ENCODE peak calls at places on chromosomes 2 and 18, in ten cellular contexts. H, L, E, X, Q, U, T, W, N and V are unnamed samples.

GRCh38 chr2:121476714-121477113 is 54.0 kb upstream of the RNU4ATAC start:
- DNase-seq in U (no peak), H (no peak), L (no peak), E (no peak), N (no peak), X (no peak), T (no peak), W (peak; percentile 51), Q (peak; percentile 32), V (no peak)

GRCh38 chr2:23698733-23699391 is 228.1 kb downstream of the ATAD2B start:
- DNase-seq in U (peak; percentile 33), L (peak; percentile 20), Q (peak; percentile 70), X (no peak), E (peak; percentile 54), T (no peak), H (no peak), N (no peak), W (no peak), V (no peak)

GRCh38 chr2:226211439-226211838 is 588.2 kb downstream of the IRS1 start:
- DNase-seq in W (no peak), E (peak; percentile 96), Q (peak; percentile 90), X (no peak), N (no peak), T (no peak), L (peak; percentile 95), U (peak; percentile 63), H (no peak), V (no peak)

GRCh38 chr2:30775833-30776232 is 31.4 kb downstream of the CAPN13 start:
- DNase-seq in W (no peak), L (no peak), N (no peak), Q (no peak), U (no peak), X (no peak), T (peak; percentile 40), E (peak; percentile 1), H (no peak), V (peak; percentile 15)

GRCh38 chr2:240460243-240460630 is 24.8 kb downstream of the GPC1 start:
- DNase-seq in L (no peak), E (no peak), H (peak; percentile 67), X (no peak), N (no peak), Q (no peak), T (no peak), W (no peak), U (no peak), V (no peak)

GRCh38 chr2:233824373-233824772 is 30.0 kb downstream of the HJURP start:
- DNase-seq in H (peak; percentile 13), Q (no peak), L (no peak), U (no peak), W (peak; percentile 27), E (no peak), T (no peak), X (no peak), N (no peak), V (no peak)

GRCh38 chr2:46333912-46334311 is 36.7 kb downstream of the EPAS1 start:
- DNase-seq in H (no peak), E (no peak), W (no peak), T (no peak), N (no peak), U (no peak), X (no peak), L (no peak), Q (no peak), V (no peak)

GRCh38 chr2:234091883-234092282 is 41.4 kb downstream of the SPP2 start:
- DNase-seq in N (no peak), T (no peak), U (no peak), W (no peak), X (no peak), L (no peak), Q (peak; percentile 33), E (no peak), H (no peak), V (no peak)

GRCh38 chr2:168635065-168635577 is 167.3 kb upstream of the NOSTRIN start:
- DNase-seq in W (peak; percentile 57), E (peak; percentile 92), N (no peak), Q (peak; percentile 33), T (peak; percentile 48), H (no peak), L (no peak), X (no peak), U (peak; percentile 33), V (no peak)

GRCh38 chr2:128395640-128396499 is 77.2 kb upstream of the HS6ST1 start:
- DNase-seq in X (no peak), L (no peak), Q (no peak), T (peak; percentile 37), U (peak; percentile 10), H (peak; percentile 61), E (peak; percentile 46), W (no peak), N (no peak), V (no peak)

GRCh38 chr18:75163736-75164135 is 45.2 kb downstream of the PTGR3 start:
- DNase-seq in Q (no peak), T (no peak), U (no peak), L (no peak), E (no peak), W (no peak), N (no peak), H (no peak), X (no peak), V (no peak)

GRCh38 chr18:75162467-75162866 is 46.5 kb downstream of the PTGR3 start:
- DNase-seq in U (peak; percentile 71), Q (peak; percentile 73), T (no peak), N (no peak), E (peak; percentile 47), H (no peak), L (peak; percentile 35), W (no peak), X (no peak), V (no peak)

GRCh38 chr18:75162978-75163377 is 46.0 kb downstream of the PTGR3 start:
- DNase-seq in W (no peak), L (no peak), U (no peak), T (no peak), H (no peak), X (no peak), Q (no peak), N (no peak), E (no peak), V (no peak)

GRCh38 chr18:75160315-75160714 is 48.6 kb downstream of the PTGR3 start:
- DNase-seq in Q (peak; percentile 7), T (no peak), L (no peak), N (no peak), U (no peak), H (no peak), W (peak; percentile 32), E (peak; percentile 4), X (no peak), V (no peak)

GRCh38 chr18:75161629-75162028 is 47.3 kb downstream of the PTGR3 start:
- DNase-seq in Q (peak; percentile 20), W (no peak), T (no peak), X (peak; percentile 63), H (no peak), L (peak; percentile 15), U (no peak), E (peak; percentile 5), N (no peak), V (no peak)
- TF ChIP-seq CTCF in Q (no peak), W (no peak), T (no peak), X (peak; percentile 21), H (no peak), L (peak; percentile 19), U (no peak), E (no peak), N (no peak), V (no peak)

GRCh38 chr18:47050468-47050867 is 15.0 kb upstream of the ELOA2 start:
- DNase-seq in W (peak; percentile 57), U (peak; percentile 60), X (peak; percentile 2), H (no peak), E (peak; percentile 68), N (no peak), L (peak; percentile 47), Q (peak; percentile 44), T (peak; percentile 41), V (peak; percentile 29)
- TF ChIP-seq CTCF in W (peak; percentile 77), U (peak; percentile 67), X (peak; percentile 65), H (peak; percentile 31), E (peak; percentile 67), N (peak; percentile 76), L (peak; percentile 68), Q (peak; percentile 74), T (peak; percentile 70), V (peak; percentile 61)

DNA sequence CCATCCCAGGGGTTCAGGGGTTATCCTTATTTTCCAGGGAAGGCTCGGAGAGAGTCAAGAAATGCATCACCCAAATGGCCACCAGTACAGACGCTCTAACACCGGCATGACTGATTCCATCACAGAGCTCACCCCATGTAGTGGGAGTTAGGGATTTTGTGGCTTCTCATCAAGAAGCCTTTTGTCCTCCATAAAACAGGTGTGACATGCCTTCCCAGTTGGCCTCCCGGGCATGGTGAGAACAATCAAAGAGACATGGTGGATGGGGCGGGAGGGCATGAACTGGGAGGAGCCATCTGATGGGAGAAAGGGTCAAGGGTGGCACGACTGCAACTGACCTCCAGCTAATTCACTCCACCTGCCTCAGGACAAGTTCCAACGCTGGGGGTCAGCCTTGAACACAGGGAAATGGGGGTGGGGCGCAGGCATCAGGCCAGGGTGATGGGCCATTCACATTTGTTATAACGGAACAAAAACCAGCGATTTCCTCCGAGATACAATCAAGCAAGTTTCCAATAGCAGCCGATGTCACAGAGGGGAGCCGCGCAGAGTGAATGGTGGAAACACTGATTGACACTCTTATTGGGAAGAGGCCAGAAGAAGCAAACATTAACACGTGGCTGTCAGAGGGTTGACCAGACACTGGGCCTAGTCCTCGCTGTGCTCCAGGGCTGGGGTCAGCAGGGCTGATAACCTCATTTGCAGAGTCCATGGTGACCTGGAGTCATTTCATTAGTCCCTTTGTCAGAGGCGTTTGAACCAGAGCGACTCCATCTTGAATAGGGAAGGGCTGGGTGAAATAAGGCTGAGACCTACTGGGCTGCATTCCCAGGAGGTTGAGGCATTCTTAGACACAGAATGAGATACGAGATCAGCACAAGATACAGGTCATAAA is 80.5 kb upstream of the HPCAL1 start:
- DNase-seq in T (no peak), X (no peak), Q (no peak), N (no peak), L (no peak), H (peak; percentile 53), U (no peak), E (no peak), W (no peak), V (no peak)
- TF ChIP-seq CTCF in T (no peak), X (no peak), Q (no peak), N (no peak), L (no peak), H (no peak), U (no peak), E (no peak), W (no peak), V (no peak)

DNA sequence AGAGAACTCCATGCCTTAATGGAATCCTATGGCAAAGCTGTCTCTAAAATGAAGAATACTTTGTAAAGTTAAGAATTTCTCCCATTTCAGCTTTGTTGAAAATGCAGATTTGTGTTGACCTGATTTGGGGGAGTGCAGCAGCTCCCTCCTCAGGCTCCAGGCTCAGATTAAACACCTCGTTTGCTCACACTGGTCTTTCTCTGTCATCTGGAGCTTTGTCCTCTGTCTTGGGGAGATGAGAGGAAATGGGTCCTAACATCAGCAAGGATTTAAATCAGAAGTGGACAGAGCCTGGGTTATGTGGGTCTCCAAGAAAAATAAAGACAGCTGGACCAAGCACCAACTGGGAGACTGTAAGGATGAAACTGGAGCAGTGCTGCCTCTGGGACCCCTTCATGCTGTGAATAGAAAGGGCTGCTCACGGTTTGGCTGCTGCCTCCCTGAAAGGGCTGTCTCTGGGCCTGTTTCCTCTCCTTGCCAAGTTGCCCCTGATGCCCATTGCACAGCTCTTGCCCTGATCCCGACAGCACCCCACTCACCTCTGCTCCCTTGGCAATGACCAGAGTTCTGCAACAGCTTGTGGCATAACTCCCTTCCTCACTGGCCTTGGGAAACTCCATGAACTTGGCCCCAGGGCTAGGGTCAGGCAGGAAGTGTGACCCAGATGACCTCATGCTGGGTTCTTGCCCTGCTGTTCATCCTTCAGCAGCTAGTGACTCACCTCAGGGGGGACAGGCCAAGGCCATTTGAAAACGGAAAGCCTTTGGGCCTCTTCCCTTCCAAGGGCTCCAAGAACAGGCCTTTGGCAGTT is 197.2 kb downstream of the CYP26B1 start:
- DNase-seq in T (no peak), X (no peak), Q (no peak), N (no peak), W (no peak), L (no peak), E (peak; percentile 44), H (no peak), U (no peak), V (no peak)
- TF ChIP-seq CTCF in T (no peak), X (no peak), Q (no peak), N (no peak), W (no peak), L (no peak), E (no peak), H (no peak), U (no peak), V (no peak)